ENCODE peak calls at places on chromosome X, in six cellular contexts. V, K, A, F, L and B are unnamed samples.

GRCh38 chrX:30253257-30253656 is 6.3 kb downstream of the MAGEB1 start:
- DNase-seq in V (no peak), K (no peak), A (no peak), F (no peak), L (no peak), B (no peak)

GRCh38 chrX:11193035-11193469 is 81.9 kb downstream of the HCCS start:
- DNase-seq in V (peak), K (peak), A (no peak), F (no peak), L (no peak), B (no peak)

GRCh38 chrX:139483721-139484120 is 46.8 kb upstream of the F9 start:
- DNase-seq in V (no peak), K (no peak), A (no peak), F (no peak), L (no peak), B (no peak)

GRCh38 chrX:9746148-9746880 is 19.3 kb downstream of the GPR143 start:
- DNase-seq in V (peak), K (peak), A (no peak), F (no peak), L (peak), B (no peak)

GRCh38 chrX:16643160-16643559 is 6.8 kb upstream of the S100G start:
- DNase-seq in V (peak), K (peak), A (no peak), F (no peak), L (peak), B (no peak)

GRCh38 chrX:69305333-69306062 is 140.2 kb upstream of the PJA1 start:
- DNase-seq in V (no peak), K (no peak), A (no peak), F (no peak), L (no peak), B (peak)

GRCh38 chrX:65706041-65706828 is 38.8 kb downstream of the MSN start:
- DNase-seq in V (peak), K (peak), A (no peak), F (peak), L (peak), B (no peak)

GRCh38 chrX:119606508-119607389 is 525 bp upstream of the NKRF start:
- DNase-seq in V (peak), K (no peak), A (no peak), F (no peak), L (no peak), B (no peak)

GRCh38 chrX:143306991-143307965 is 210.0 kb downstream of the SPANXN3 start:
- DNase-seq in V (no peak), K (no peak), A (no peak), F (no peak), L (no peak), B (no peak)

GRCh38 chrX:136214551-136214950 is 36.6 kb downstream of the MAP7D3 start:
- DNase-seq in V (peak), K (peak), A (no peak), F (no peak), L (peak), B (peak)

GRCh38 chrX:41445171-41445570 is 2.0 kb upstream of the NYX start:
- DNase-seq in V (no peak), K (no peak), A (no peak), F (no peak), L (no peak), B (no peak)

GRCh38 chrX:39534949-39535348 is 562.8 kb downstream of the BCOR start:
- DNase-seq in V (no peak), K (no peak), A (no peak), F (no peak), L (no peak), B (no peak)

GRCh38 chrX:37060999-37061398 is 52.8 kb downstream of the FAM47C start:
- DNase-seq in V (peak), K (peak), A (no peak), F (no peak), L (peak), B (peak)

GRCh38 chrX:38060331-38060878 is 54.1 kb downstream of the SYTL5 start:
- DNase-seq in V (no peak), K (no peak), A (no peak), F (no peak), L (no peak), B (peak)

GRCh38 chrX:107102980-107103379 is 15.6 kb downstream of the RBM41 start:
- DNase-seq in V (peak), K (peak), A (no peak), F (no peak), L (no peak), B (no peak)

GRCh38 chrX:22247169-22247568 is 25.5 kb upstream of the CBLL2 start:
- DNase-seq in V (peak), K (peak), A (no peak), F (no peak), L (peak), B (peak)

GRCh38 chrX:115147220-115147619 is 42.0 kb upstream of the RBMXL3 start:
- DNase-seq in V (peak), K (peak), A (no peak), F (no peak), L (no peak), B (peak)

GRCh38 chrX:118156953-118157608 is 40.5 kb upstream of the KLHL13 start:
- DNase-seq in V (no peak), K (no peak), A (no peak), F (no peak), L (no peak), B (no peak)

GRCh38 chrX:22800806-22801205 is 199.0 kb upstream of the DDX53 start:
- DNase-seq in V (peak), K (peak), A (no peak), F (no peak), L (no peak), B (no peak)

GRCh38 chrX:16100673-16101072 is 22.7 kb upstream of the GRPR start:
- DNase-seq in V (no peak), K (no peak), A (no peak), F (no peak), L (no peak), B (no peak)

GRCh38 chrX:150362599-150363481 is at the start of gene MAMLD1:
- DNase-seq in V (peak), K (peak), A (peak), F (peak), L (peak), B (no peak)
- H3K4me3 ChIP-seq in V (peak), K (peak), A (peak), F (peak), L (peak), B (peak)

GRCh38 chrX:145816607-145817298 is 876 bp upstream of the SLITRK2 start:
- DNase-seq in V (no peak), K (no peak), A (no peak), F (no peak), L (no peak), B (no peak)

GRCh38 chrX:145817666-145818521 is at the start of gene SLITRK2:
- DNase-seq in V (no peak), K (no peak), A (peak), F (no peak), L (no peak), B (no peak)

GRCh38 chrX:145817299-145817665 is 347 bp upstream of the SLITRK2 start:
- DNase-seq in V (no peak), K (no peak), A (no peak), F (no peak), L (no peak), B (no peak)

GRCh38 chrX:145820825-145821224 is 3.2 kb downstream of the SLITRK2 start:
- DNase-seq in V (no peak), K (no peak), A (peak), F (no peak), L (no peak), B (no peak)

GRCh38 chrX:145818522-145819075 is 970 bp downstream of the SLITRK2 start:
- DNase-seq in V (no peak), K (no peak), A (no peak), F (no peak), L (no peak), B (no peak)
- H3K4me3 ChIP-seq in V (no peak), K (peak), A (peak), F (no peak), L (peak), B (no peak)

DNA sequence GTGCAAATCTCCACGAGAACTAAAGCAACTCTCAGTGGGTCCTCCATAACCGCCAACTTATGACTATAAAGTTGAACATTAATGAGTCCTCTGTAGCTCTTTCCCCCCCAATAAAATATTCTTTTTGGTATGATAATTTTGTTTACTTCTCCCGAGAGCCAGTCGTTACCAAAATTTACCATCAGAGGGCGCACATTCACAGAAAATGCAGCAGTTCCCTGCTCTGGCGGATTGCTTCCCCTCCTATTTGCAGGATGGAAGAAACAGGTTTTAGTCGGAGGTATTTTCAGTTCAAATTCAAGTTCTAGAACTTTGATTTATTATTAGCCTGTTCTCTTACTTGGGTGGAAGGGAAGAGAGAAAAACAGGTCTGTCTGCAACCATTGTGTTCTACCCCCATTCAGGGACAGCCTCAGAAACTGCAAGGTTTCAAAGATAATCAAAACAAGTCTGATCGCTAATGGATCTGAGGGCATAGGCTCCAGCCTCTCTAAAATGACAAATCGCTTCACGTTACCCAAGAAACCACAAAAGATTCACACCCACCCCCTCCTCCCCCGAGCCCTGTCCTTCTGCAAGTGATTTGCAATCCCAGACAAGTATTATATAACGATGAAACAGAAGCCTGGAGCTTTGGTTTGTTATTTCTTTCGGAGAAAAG is 263.7 kb upstream of the RPS6KA3 start:
- DNase-seq in V (peak), K (peak), A (peak), F (peak), L (peak), B (no peak)
- H3K4me3 ChIP-seq in V (peak), K (peak), A (peak), F (no peak), L (peak), B (peak)

GRCh38 chrX:150363561-150364346 is 637 bp downstream of the MAMLD1 start:
- DNase-seq in V (peak), K (peak), A (peak), F (no peak), L (no peak), B (no peak)

GRCh38 chrX:150364347-150365050 is 1.4 kb downstream of the MAMLD1 start:
- DNase-seq in V (no peak), K (peak), A (peak), F (no peak), L (no peak), B (no peak)

GRCh38 chrX:150366951-150367545 is 3.9 kb downstream of the MAMLD1 start:
- DNase-seq in V (peak), K (peak), A (no peak), F (no peak), L (peak), B (no peak)

GRCh38 chrX:150365051-150365952 is 2.2 kb downstream of the MAMLD1 start:
- DNase-seq in V (peak), K (peak), A (peak), F (no peak), L (peak), B (no peak)

DNA sequence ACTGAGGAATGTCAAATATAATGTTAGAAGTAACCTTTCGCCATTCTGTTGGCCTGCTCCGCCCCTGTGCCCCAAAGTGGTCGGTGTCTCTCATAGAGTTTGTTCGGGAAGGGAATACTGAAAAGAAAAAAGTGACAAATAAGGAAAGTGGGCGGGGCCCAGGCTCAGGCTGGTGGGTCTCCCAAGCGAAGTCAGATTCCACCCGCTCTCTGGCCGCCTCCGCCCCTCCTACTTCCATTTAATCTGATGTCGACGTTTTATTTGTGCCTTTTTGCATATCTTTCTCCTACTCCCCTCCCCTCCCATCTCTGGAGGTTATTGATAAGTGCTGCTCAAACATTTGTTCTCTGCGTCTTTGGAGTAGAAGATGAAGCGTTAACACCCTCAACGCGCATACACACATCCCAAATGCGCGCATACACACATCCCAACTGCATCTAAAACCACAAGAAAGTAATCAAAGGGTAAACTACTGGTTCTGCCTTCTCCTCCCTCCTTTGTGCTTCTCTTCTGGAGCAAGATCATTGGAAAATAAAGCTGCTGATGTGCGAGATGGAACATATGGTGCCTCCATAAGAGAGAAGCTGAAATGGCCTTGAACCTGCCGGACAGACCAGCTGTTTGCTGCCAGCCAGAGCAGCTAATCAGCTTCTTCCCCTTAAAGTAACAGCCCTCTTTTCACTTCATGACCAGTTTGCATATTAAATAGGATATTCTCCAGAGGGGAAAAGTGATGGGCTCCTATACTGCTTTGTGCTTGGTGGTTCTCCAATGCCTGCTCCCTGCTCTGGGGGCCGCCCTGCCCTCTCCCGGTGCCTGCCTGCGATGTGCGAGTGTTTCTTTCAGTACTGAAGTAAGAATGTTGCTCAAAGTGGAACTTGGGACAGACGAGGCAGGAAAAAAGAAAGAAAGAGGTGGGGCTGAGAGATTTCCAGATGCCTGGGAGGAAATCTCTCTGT is 3.1 kb downstream of the MAMLD1 start:
- DNase-seq in V (peak), K (peak), A (no peak), F (no peak), L (peak), B (no peak)
- H3K4me3 ChIP-seq in V (peak), K (peak), A (peak), F (peak), L (peak), B (peak)

GRCh38 chrX:8288590-8288989 is 117.5 kb upstream of the VCX2 start:
- DNase-seq in V (no peak), K (no peak), A (no peak), F (no peak), L (no peak), B (no peak)

GRCh38 chrX:8289523-8289922 is 118.5 kb upstream of the VCX2 start:
- DNase-seq in V (no peak), K (no peak), A (no peak), F (no peak), L (peak), B (no peak)

GRCh38 chrX:8279323-8279722 is 108.3 kb upstream of the VCX2 start:
- DNase-seq in V (no peak), K (no peak), A (no peak), F (no peak), L (no peak), B (no peak)

DNA sequence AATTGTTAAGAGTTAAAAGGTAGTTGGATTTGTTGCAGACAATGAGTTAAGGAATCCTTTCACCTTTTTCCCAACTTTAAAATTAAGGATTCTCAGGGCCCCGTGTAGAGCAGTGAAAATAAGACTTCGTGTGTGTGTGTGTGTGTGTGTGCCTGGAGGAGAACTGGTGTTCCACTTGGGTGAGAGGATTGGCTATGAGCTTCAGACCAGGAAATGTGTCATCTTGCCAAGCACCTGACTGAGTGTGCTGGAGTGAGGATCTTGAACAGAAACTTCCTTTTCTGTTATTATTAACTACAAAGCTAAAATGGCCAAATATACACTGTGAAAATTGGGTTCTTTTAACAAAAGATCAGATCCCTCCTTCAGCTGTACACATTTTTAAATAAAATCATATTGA is 113.1 kb upstream of the VCX2 start:
- DNase-seq in V (no peak), K (no peak), A (no peak), F (no peak), L (no peak), B (no peak)
- H3K4me3 ChIP-seq in V (no peak), K (no peak), A (no peak), F (no peak), L (no peak), B (no peak)